ENCODE peak calls at places on chromosomes 5 and 9, in five cellular contexts. I, T, O, S and L are unnamed samples.

GRCh38 chr9:72577212-72577753 is 55.9 kb downstream of the TMC1 start:
- DNase-seq in T (no peak), I (no peak), S (peak; percentile 86), O (no peak), L (no peak)

GRCh38 chr9:35818341-35818740 is 3.5 kb upstream of the HINT2 start:
- DNase-seq in T (no peak), I (no peak), O (no peak), S (no peak), L (no peak)

GRCh38 chr5:1195916-1196315 is 5.5 kb upstream of the SLC6A19 start:
- DNase-seq in O (no peak), T (no peak), S (no peak), I (no peak), L (peak; percentile 27)

GRCh38 chr5:1485320-1486118 is 38.2 kb downstream of the LPCAT1 start:
- DNase-seq in I (no peak), S (no peak), O (no peak), T (no peak), L (no peak)

GRCh38 chr9:126806336-126806735 is 1.5 kb downstream of the ZBTB43 start:
- DNase-seq in S (peak; percentile 11), I (no peak), T (no peak), O (no peak), L (no peak)

GRCh38 chr9:107263289-107263688 is 19.8 kb upstream of the RAD23B start:
- DNase-seq in T (no peak), I (no peak), O (no peak), S (no peak), L (no peak)

GRCh38 chr9:22683393-22684075 is 236.9 kb downstream of the DMRTA1 start:
- DNase-seq in O (no peak), I (no peak), T (no peak), S (peak; percentile 81), L (no peak)

GRCh38 chr5:107864793-107865192 is 194.1 kb upstream of the EFNA5 start:
- DNase-seq in S (peak; percentile 80), O (no peak), I (no peak), T (no peak), L (no peak)

GRCh38 chr9:29209748-29210276 is 1636.5 kb upstream of the C9orf72 start:
- DNase-seq in O (no peak), I (no peak), T (no peak), S (no peak), L (no peak)

GRCh38 chr5:51159606-51160005 is 223.6 kb upstream of the ISL1 start:
- DNase-seq in O (no peak), S (no peak), I (no peak), T (no peak), L (peak; percentile 33)

GRCh38 chr5:110753620-110754019 is 14.8 kb downstream of the SLC25A46 start:
- DNase-seq in S (no peak), I (no peak), O (no peak), T (no peak), L (no peak)

GRCh38 chr5:149257875-149258705 is 13.6 kb upstream of the AFAP1L1 start:
- DNase-seq in O (no peak), S (peak; percentile 86), I (no peak), T (no peak), L (no peak)

GRCh38 chr9:126411225-126411947 is 84.8 kb downstream of the MVB12B start:
- DNase-seq in S (peak; percentile 66), O (no peak), T (no peak), I (no peak), L (no peak)

GRCh38 chr9:137613259-137613658 is 5.5 kb upstream of the EHMT1 start:
- DNase-seq in T (no peak), S (no peak), O (no peak), I (no peak), L (no peak)

GRCh38 chr5:133316346-133317343 is 264.8 kb downstream of the HSPA4 start:
- DNase-seq in I (no peak), S (no peak), O (peak; percentile 40), T (no peak), L (no peak)

GRCh38 chr9:5292141-5292540 is 12.4 kb downstream of the RLN2 start:
- DNase-seq in S (peak; percentile 65), I (no peak), T (no peak), O (no peak), L (no peak)

GRCh38 chr9:135377431-135377830 is 102.2 kb upstream of the PPP1R26 start:
- DNase-seq in I (no peak), S (no peak), O (no peak), T (no peak), L (no peak)

GRCh38 chr9:135376511-135377173 is 102.9 kb upstream of the PPP1R26 start:
- DNase-seq in O (no peak), I (no peak), T (no peak), S (no peak), L (no peak)

GRCh38 chr9:135380321-135380960 is 99.1 kb upstream of the PPP1R26 start:
- DNase-seq in I (no peak), T (no peak), S (no peak), O (no peak), L (no peak)

GRCh38 chr9:135379540-135380267 is 99.9 kb upstream of the PPP1R26 start:
- DNase-seq in O (no peak), I (no peak), S (no peak), T (no peak), L (no peak)

GRCh38 chr9:135378751-135379150 is 100.8 kb upstream of the PPP1R26 start:
- DNase-seq in S (no peak), I (no peak), O (no peak), T (no peak), L (no peak)
- H3K27me3 ChIP-seq in S (no peaks in the 10 kb centered on the region), I (no peaks in the 10 kb centered on the region), O (no peaks in the 10 kb centered on the region), T (peaks cover 66% of the 10 kb centered on the region), L (no peaks in the 10 kb centered on the region)

DNA sequence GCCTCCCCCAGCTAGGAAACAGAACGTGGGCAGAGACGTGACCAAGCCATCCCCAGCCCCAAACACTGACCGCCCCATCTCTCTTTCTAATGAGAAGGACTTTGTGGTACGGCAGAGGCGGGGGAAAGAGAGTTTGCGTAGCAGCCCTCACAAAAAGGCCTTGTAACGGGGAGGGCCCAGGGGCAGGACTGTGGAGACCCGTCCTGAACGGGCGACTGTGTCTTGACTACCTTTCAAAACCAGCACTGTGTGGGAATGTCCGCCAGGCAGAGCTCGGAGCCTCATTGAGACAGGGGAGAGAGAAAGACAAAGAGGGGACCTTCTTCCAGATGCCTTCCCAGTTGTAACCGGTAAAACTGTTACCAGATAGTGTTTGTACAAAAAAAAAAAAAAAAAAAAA is 29.7 kb downstream of the CD180 start:
- DNase-seq in T (no peak), S (no peak), I (no peak), O (no peak), L (no peak)
- H3K4me3 ChIP-seq in T (peak overlapping the region; percentile 30), S (no peak overlapping the region), I (peak overlapping the region; percentile 28), O (no peak overlapping the region), L (no peak overlapping the region)

DNA sequence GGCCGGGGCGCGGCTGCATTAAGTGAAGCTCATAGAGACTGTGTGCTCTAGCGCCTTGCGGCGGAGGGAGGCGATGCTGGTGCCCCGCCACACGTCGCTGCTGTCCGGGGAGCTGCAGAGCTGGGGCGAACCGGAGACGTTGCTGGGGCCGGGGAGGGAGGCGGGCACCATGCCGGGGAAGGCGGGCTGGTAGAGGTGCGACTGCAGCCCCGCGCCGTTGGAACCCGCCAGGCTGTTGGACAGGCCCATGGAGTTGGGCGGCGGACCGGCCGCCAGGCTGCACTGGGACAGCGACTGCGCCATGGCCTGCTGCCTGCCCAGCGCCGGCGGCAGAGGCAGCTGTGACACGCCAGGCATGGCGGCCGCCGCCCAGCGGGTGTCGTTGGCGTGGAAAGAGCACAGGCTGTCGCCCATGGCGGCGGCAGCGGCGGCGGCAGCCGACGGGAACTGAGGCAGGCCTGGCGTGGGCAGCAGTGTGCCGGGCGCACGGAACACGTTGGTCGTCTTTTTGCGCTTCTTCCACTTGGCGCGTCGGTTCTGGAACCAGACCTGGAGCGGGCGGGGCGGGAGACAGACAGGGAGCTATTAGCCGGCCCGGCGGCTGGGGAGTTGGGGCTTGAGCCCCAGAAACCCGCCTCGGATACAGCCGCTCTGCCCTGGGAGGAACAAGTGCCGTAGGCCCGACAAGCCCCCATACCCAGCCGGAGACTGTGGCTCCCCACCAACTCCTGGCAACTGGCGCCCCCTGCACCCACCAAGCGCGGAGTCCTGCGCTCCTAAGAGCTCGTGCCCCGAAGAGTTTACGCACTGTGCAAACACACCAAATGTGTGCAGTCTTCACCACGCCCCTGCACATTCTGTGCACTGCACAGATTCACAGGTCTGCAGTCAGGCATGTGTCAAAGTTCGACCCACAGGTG is 8.0 kb downstream of the OTP start:
- DNase-seq in T (no peak), O (peak; percentile 89), I (no peak), S (peak; percentile 15), L (peak; percentile 82)
- H3K27me3 ChIP-seq in T (peaks cover 86% of the 10 kb centered on the region), O (no peaks in the 10 kb centered on the region), I (peaks cover 6% of the 10 kb centered on the region), S (peaks cover 59% of the 10 kb centered on the region), L (no peaks in the 10 kb centered on the region)

GRCh38 chr9:123174887-123175518 is 93.4 kb downstream of the STRBP start:
- DNase-seq in T (no peak), I (no peak), O (no peak), S (no peak), L (no peak)

GRCh38 chr9:123176949-123177348 is 91.4 kb downstream of the STRBP start:
- DNase-seq in T (no peak), S (no peak), I (no peak), O (no peak), L (no peak)

GRCh38 chr9:123174079-123174478 is 94.3 kb downstream of the STRBP start:
- DNase-seq in O (no peak), I (no peak), S (no peak), T (no peak), L (no peak)

DNA sequence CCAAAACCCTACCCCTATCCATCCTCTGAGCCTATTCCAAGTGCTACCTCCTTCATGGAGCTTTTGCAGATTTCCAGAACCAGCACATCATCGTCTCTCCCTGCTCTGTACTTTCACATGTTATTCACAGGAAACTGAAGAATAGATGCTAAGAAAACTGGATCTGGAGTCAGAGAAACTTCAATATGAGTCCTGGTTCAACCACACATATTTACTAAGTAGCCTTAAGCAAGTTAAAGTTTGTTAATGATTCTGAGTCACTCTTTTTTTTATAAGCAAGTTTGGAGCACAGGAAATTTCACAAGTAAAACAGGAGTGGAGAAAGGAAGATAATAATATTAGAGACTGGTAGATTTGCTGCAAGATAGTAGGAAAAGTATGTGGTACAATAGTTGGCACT is 92.2 kb downstream of the STRBP start:
- DNase-seq in T (no peak), S (peak; percentile 6), I (no peak), O (no peak), L (no peak)
- H3K4me3 ChIP-seq in T (no peak overlapping the region), S (peak overlapping the region; percentile 7), I (no peak overlapping the region), O (no peak overlapping the region), L (no peak overlapping the region)

GRCh38 chr9:34581318-34581717 is 8.2 kb downstream of the CNTFR start:
- DNase-seq in O (no peak), I (no peak), T (no peak), S (no peak), L (no peak)
- H3K27me3 ChIP-seq in O (no peaks in the 10 kb centered on the region), I (no peaks in the 10 kb centered on the region), T (peaks cover 99% of the 10 kb centered on the region), S (peaks cover 52% of the 10 kb centered on the region), L (no peaks in the 10 kb centered on the region)